ENCODE peak calls at places on chromosomes 2 and 18, in five cellular contexts. Y is HepG2, A is SK-N-SH, L is K562, W is GM12878. I is an unnamed sample.

GRCh38 chr18:67483237-67483636 is 33.3 kb downstream of the DSEL start:
- DNase-seq in L (no peak), W (no peak), A (peak), Y (no peak), I (no peak)

GRCh38 chr18:36442717-36443116 is 145.2 kb downstream of the FHOD3 start:
- DNase-seq in A (no peak), L (no peak), W (no peak), Y (no peak), I (no peak)

GRCh38 chr2:8009010-8009597 is 672.8 kb upstream of the ID2 start:
- DNase-seq in Y (no peak), A (no peak), W (no peak), L (peak), I (peak)

GRCh38 chr18:48355526-48356115 is 53.6 kb downstream of the ZBTB7C start:
- DNase-seq in W (no peak), L (no peak), Y (no peak), A (no peak), I (no peak)

GRCh38 chr2:74740395-74741075 is 86.5 kb downstream of the SEMA4F start:
- DNase-seq in A (no peak), W (no peak), Y (peak), L (no peak), I (peak)

GRCh38 chr2:10331702-10332401 is 29.1 kb downstream of the HPCAL1 start:
- DNase-seq in A (no peak), Y (no peak), W (peak), L (peak), I (no peak)

GRCh38 chr18:75846321-75846720 is 418.8 kb upstream of the SMIM21 start:
- DNase-seq in A (no peak), L (no peak), Y (no peak), W (no peak), I (no peak)

GRCh38 chr2:98617149-98617548 is 8.8 kb downstream of the UNC50 start:
- DNase-seq in A (no peak), L (no peak), W (no peak), Y (no peak), I (no peak)

GRCh38 chr2:58539973-58540372 is 298.8 kb upstream of the FANCL start:
- DNase-seq in W (no peak), L (no peak), Y (no peak), A (no peak), I (no peak)

GRCh38 chr18:63834471-63835113 is 52.9 kb upstream of the SERPINB2 start:
- DNase-seq in L (no peak), W (no peak), A (no peak), Y (no peak), I (no peak)

GRCh38 chr2:225288986-225289385 is 110.5 kb upstream of the NYAP2 start:
- DNase-seq in Y (no peak), L (no peak), A (no peak), W (no peak), I (peak)

GRCh38 chr2:63914311-63914710 is 72.6 kb downstream of the UGP2 start:
- DNase-seq in L (no peak), A (no peak), Y (no peak), W (no peak), I (no peak)

GRCh38 chr2:130261970-130262760 is 63.9 kb upstream of the TUBA3E start:
- DNase-seq in A (peak), Y (no peak), L (no peak), W (no peak), I (peak)

GRCh38 chr2:110904410-110905148 is 172.2 kb downstream of the ACOXL start:
- DNase-seq in A (no peak), W (no peak), Y (no peak), L (no peak), I (no peak)

GRCh38 chr2:179107737-179108136 is 57.8 kb upstream of the CCDC141 start:
- DNase-seq in Y (peak), A (no peak), W (no peak), L (no peak), I (peak)

GRCh38 chr2:50951416-50951815 is 80.5 kb downstream of the NRXN1 start:
- DNase-seq in A (no peak), Y (no peak), L (no peak), W (no peak), I (peak)

GRCh38 chr2:84631047-84631446 is 114.7 kb downstream of the DNAH6 start:
- DNase-seq in L (peak), Y (peak), W (no peak), A (peak), I (peak)

GRCh38 chr2:74416721-74417120 is 4.7 kb downstream of the C2orf81 start:
- DNase-seq in A (peak), W (no peak), L (no peak), Y (no peak), I (no peak)

GRCh38 chr2:240881913-240882312 is 13.3 kb downstream of the AGXT start:
- DNase-seq in W (no peak), A (no peak), L (no peak), Y (no peak), I (no peak)

GRCh38 chr2:106596844-106597243 is 109.7 kb downstream of the CD8B2 start:
- DNase-seq in L (peak), W (no peak), Y (peak), A (no peak), I (peak)

GRCh38 chr2:220424561-220424960 is 797.1 kb downstream of the SLC4A3 start:
- DNase-seq in A (no peak), W (no peak), L (no peak), Y (no peak), I (peak)

GRCh38 chr2:179354739-179355537 is 90.3 kb upstream of the SESTD1 start:
- DNase-seq in W (no peak), Y (no peak), L (no peak), A (no peak), I (peak)

GRCh38 chr2:207801259-207801658 is 31.6 kb upstream of the FZD5 start:
- DNase-seq in A (no peak), W (no peak), L (peak), Y (peak), I (no peak)

GRCh38 chr18:35854095-35854494 is 118.4 kb upstream of the RMP24 start:
- DNase-seq in A (no peak), Y (no peak), W (no peak), L (no peak), I (no peak)

GRCh38 chr2:236319036-236319435 is 54.8 kb upstream of the ASB18 start:
- DNase-seq in Y (no peak), W (no peak), L (no peak), A (no peak), I (no peak)

GRCh38 chr2:145692971-145693478 is 1173.1 kb upstream of the ZEB2 start:
- DNase-seq in Y (peak), A (no peak), W (peak), L (peak), I (peak)

GRCh38 chr2:52502476-52502860 is 1265.1 kb upstream of the CHAC2 start:
- DNase-seq in L (no peak), Y (no peak), A (no peak), W (no peak), I (no peak)

GRCh38 chr2:65660340-65660739 is 227.9 kb upstream of the SPRED2 start:
- DNase-seq in L (no peak), Y (peak), W (no peak), A (no peak), I (peak)

GRCh38 chr2:1900736-1901135 is 156.4 kb upstream of the PXDN start:
- DNase-seq in L (no peak), Y (no peak), W (no peak), A (peak), I (no peak)

GRCh38 chr2:27765621-27766286 is 5.8 kb upstream of the MRPL33 start:
- DNase-seq in W (no peak), A (no peak), Y (no peak), L (peak), I (no peak)
- TF ChIP-seq MXI1 in W (no peak), A (no peak), Y (no peak), L (no peak), I (no peak)

GRCh38 chr18:23237524-23238151 is 102.4 kb downstream of the CABLES1 start:
- DNase-seq in L (no peak), W (peak), A (no peak), Y (no peak), I (peak)
- TF ChIP-seq MXI1 in L (no peak), W (peak), A (no peak), Y (no peak), I (no peak)

GRCh38 chr2:215068399-215068798 is 70.0 kb downstream of the ABCA12 start:
- DNase-seq in A (no peak), Y (no peak), L (no peak), W (no peak), I (no peak)
- TF ChIP-seq MXI1 in A (no peak), Y (no peak), L (no peak), W (no peak), I (no peak)

GRCh38 chr2:190578158-190579057 is 43.9 kb upstream of the NEMP2 start:
- DNase-seq in W (no peak), A (no peak), L (peak), Y (peak), I (no peak)
- TF ChIP-seq MXI1 in W (no peak), A (no peak), L (no peak), Y (no peak), I (no peak)

DNA sequence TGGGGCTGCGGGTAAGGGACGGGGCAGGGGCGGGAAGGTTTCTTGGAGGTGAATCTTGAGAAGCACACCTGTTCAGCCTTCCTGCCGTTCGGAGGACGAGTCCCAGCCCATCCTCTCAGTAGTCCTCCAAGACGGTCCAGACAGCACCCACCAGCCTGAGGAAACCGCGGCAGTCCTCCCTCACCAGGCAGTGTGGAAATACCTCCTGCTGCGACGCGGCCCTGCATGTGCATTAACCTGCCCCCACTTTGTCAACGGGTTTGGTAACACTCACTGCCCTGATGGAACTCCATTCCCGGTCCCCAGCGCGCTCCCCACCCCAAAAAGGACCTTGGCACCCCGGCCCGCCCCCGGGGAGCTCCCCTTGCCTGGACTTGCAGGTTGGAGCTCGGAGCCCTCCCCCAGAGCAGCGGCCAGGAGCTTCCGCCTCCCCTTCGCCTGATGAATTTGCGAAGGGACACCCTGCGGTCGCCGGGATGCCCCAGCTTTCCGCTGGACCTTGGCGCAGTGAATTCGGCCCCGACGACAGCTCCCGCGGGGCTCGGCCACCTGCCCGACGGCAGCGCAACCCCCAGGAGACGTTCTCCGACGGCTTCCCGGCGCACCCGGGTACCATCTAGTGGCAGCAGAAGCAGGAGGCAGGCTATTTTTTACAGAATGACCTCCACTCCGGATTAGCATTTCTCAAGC is 31.5 kb downstream of the ACVR1C start:
- DNase-seq in L (peak), A (peak), Y (no peak), W (no peak), I (peak)
- TF ChIP-seq MXI1 in L (no peak), A (no peak), Y (no peak), W (no peak), I (no peak)

DNA sequence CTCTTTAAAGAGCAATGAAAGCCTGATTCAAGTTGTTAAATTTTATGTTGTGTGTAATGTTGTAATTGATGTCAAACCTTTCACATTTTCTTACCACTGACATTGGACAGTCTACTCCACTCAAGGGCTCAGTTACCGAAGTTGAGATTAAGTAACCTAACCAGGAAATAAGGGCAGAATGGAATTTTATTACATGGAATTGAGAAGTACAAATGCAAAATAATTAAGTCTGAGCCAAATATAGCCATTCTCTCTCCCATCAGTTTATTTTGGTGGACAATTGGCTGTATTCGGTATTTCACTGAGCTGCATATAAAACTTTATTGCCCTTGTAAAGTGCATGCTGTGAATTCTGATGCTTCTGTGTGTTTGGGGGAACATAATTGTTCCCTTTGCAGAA is 231.5 kb downstream of the TTC32 start:
- DNase-seq in A (no peak), Y (no peak), L (no peak), W (no peak), I (no peak)
- TF ChIP-seq MXI1 in A (no peak), Y (no peak), L (no peak), W (no peak), I (no peak)

DNA sequence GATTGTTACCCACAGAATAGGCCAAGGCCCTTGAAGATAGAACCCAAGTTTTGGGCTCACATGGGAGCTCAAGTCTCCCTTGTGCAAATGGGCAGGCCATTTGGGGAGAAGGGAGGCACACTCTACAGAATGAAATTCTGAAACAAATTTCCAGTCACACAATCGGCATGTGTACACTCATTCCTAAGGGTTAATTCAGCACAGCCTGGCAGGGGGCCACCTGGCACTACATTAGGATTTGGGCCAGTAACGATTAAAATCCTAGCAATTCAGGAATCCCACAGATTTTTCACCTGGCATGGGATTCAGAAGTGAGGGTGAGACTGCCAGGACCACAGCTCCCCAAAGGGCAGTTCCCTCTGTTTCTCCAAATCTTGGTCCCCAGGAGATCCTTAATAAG is 46.4 kb downstream of the BMP10 start:
- DNase-seq in W (no peak), L (no peak), Y (no peak), A (no peak), I (peak)
- TF ChIP-seq MXI1 in W (no peak), L (no peak), Y (no peak), A (no peak), I (no peak)

GRCh38 chr2:18219676-18220075 is 340.8 kb downstream of the RDH14 start:
- DNase-seq in A (no peak), L (no peak), Y (no peak), W (no peak), I (peak)
- TF ChIP-seq MXI1 in A (no peak), L (no peak), Y (no peak), W (no peak), I (no peak)

GRCh38 chr2:41659758-41660157 is 388.1 kb upstream of the PKDCC start:
- DNase-seq in L (no peak), W (no peak), Y (no peak), A (no peak), I (no peak)
- TF ChIP-seq MXI1 in L (no peak), W (no peak), Y (no peak), A (no peak), I (no peak)

DNA sequence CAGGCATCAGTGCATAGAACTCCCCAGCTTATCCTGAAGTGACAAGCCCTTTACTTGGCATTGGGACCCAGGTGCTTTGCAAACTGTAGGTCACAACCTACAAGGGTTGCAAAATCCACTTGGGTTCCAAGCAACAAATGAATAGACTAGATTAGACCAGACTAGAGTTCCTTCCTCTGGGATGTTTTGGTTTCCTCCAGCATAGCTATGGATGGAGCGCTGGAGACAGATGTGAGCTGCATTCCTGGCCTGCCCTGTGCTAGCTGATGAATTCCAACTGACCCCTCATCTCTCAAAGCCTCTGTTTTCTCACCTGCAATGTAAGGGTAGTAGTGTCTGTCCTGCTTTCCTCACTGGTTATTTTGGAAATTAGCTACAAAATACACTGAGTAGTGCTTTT is 86.2 kb downstream of the NPAS2 start:
- DNase-seq in A (no peak), W (no peak), Y (no peak), L (no peak), I (no peak)
- TF ChIP-seq MXI1 in A (no peak), W (no peak), Y (no peak), L (no peak), I (no peak)